ENCODE peak calls at places on chromosome 18, in seven cellular contexts. One of them, this sample, is unnamed.
A peak's percentile ranks its signal among the peaks of the same experiment; 100 is the strongest.

GRCh38 chr18:50724631-50725235 is 95.1 kb downstream of the MRO start:
- DNase-seq in ACHN: no peak
- DNase-seq in tibial artery: no peak
- DNase-seq in AG09309: no peak
- DNase-seq in colonic mucosa: no peak
- DNase-seq in NAMALWA: no peak
- DNase-seq in HEK293T: no peak
- DNase-seq in this sample: no peak

GRCh38 chr18:3014501-3015202 is 1.7 kb upstream of the LPIN2 start:
- DNase-seq in HEK293T: no peak
- DNase-seq in NAMALWA: no peak
- DNase-seq in ACHN: no peak
- DNase-seq in colonic mucosa: no peak
- DNase-seq in tibial artery: no peak
- DNase-seq in AG09309: no peak
- DNase-seq in this sample: no peak

GRCh38 chr18:49250819-49251388 is 209.5 kb downstream of the DYM start:
- DNase-seq in colonic mucosa: no peak
- DNase-seq in tibial artery: no peak
- DNase-seq in ACHN: peak; percentile 30
- DNase-seq in NAMALWA: peak; percentile 50
- DNase-seq in HEK293T: no peak
- DNase-seq in AG09309: no peak
- DNase-seq in this sample: no peak

GRCh38 chr18:51621103-51621969 is 423.9 kb upstream of the MEX3C start:
- DNase-seq in HEK293T: peak; percentile 30
- DNase-seq in ACHN: peak; percentile 37
- DNase-seq in NAMALWA: peak; percentile 82
- DNase-seq in colonic mucosa: peak; percentile 28
- DNase-seq in tibial artery: no peak
- DNase-seq in AG09309: no peak
- DNase-seq in this sample: no peak

GRCh38 chr18:35029103-35029502 is 12.1 kb upstream of the MAPRE2 start:
- DNase-seq in NAMALWA: no peak
- DNase-seq in AG09309: no peak
- DNase-seq in colonic mucosa: no peak
- DNase-seq in tibial artery: no peak
- DNase-seq in HEK293T: no peak
- DNase-seq in ACHN: no peak
- DNase-seq in this sample: no peak

GRCh38 chr18:32067375-32068167 is 24.1 kb upstream of the RNF138 start:
- DNase-seq in AG09309: no peak
- DNase-seq in colonic mucosa: no peak
- DNase-seq in NAMALWA: no peak
- DNase-seq in HEK293T: no peak
- DNase-seq in ACHN: no peak
- DNase-seq in tibial artery: no peak
- DNase-seq in this sample: no peak

GRCh38 chr18:31447530-31448191 is at the start of gene DSG3:
- DNase-seq in NAMALWA: no peak
- DNase-seq in AG09309: no peak
- DNase-seq in colonic mucosa: no peak
- DNase-seq in HEK293T: peak; percentile 22
- DNase-seq in ACHN: no peak
- DNase-seq in tibial artery: no peak
- DNase-seq in this sample: peak; percentile 72

GRCh38 chr18:2169656-2170055 is 401.6 kb downstream of the METTL4 start:
- DNase-seq in HEK293T: no peak
- DNase-seq in NAMALWA: no peak
- DNase-seq in ACHN: no peak
- DNase-seq in tibial artery: no peak
- DNase-seq in AG09309: no peak
- DNase-seq in colonic mucosa: no peak
- DNase-seq in this sample: no peak

GRCh38 chr18:48817021-48817461 is 133.7 kb downstream of the SMAD7 start:
- DNase-seq in colonic mucosa: no peak
- DNase-seq in HEK293T: no peak
- DNase-seq in tibial artery: peak; percentile 63
- DNase-seq in NAMALWA: no peak
- DNase-seq in AG09309: no peak
- DNase-seq in ACHN: no peak
- DNase-seq in this sample: peak; percentile 25

GRCh38 chr18:68441241-68441640 is 273.7 kb downstream of the TMX3 start:
- DNase-seq in AG09309: no peak
- DNase-seq in colonic mucosa: no peak
- DNase-seq in NAMALWA: no peak
- DNase-seq in tibial artery: no peak
- DNase-seq in HEK293T: no peak
- DNase-seq in ACHN: no peak
- DNase-seq in this sample: no peak

GRCh38 chr18:60485207-60485606 is 112.6 kb upstream of the MC4R start:
- DNase-seq in colonic mucosa: no peak
- DNase-seq in HEK293T: no peak
- DNase-seq in AG09309: no peak
- DNase-seq in NAMALWA: no peak
- DNase-seq in tibial artery: no peak
- DNase-seq in ACHN: no peak
- DNase-seq in this sample: no peak

GRCh38 chr18:77101410-77102245 is 31.0 kb downstream of the MBP start:
- DNase-seq in colonic mucosa: peak; percentile 69
- DNase-seq in tibial artery: peak; percentile 90
- DNase-seq in NAMALWA: no peak
- DNase-seq in ACHN: peak; percentile 94
- DNase-seq in HEK293T: no peak
- DNase-seq in AG09309: peak; percentile 91
- DNase-seq in this sample: peak; percentile 95

GRCh38 chr18:59460060-59460395 is 101.0 kb upstream of the LMAN1 start:
- DNase-seq in tibial artery: no peak
- DNase-seq in AG09309: no peak
- DNase-seq in NAMALWA: no peak
- DNase-seq in HEK293T: no peak
- DNase-seq in colonic mucosa: no peak
- DNase-seq in ACHN: no peak
- DNase-seq in this sample: no peak

GRCh38 chr18:78982186-78982585 is 2.6 kb downstream of the SALL3 start:
- DNase-seq in ACHN: no peak
- DNase-seq in tibial artery: no peak
- DNase-seq in NAMALWA: no peak
- DNase-seq in AG09309: no peak
- DNase-seq in HEK293T: no peak
- DNase-seq in colonic mucosa: no peak
- DNase-seq in this sample: no peak

GRCh38 chr18:55018602-55019001 is 59.3 kb upstream of the CCDC68 start:
- DNase-seq in HEK293T: no peak
- DNase-seq in tibial artery: no peak
- DNase-seq in colonic mucosa: no peak
- DNase-seq in ACHN: peak; percentile 85
- DNase-seq in AG09309: peak; percentile 48
- DNase-seq in NAMALWA: no peak
- DNase-seq in this sample: no peak

GRCh38 chr18:49764032-49764431 is 49.3 kb downstream of the ACAA2 start:
- DNase-seq in AG09309: no peak
- DNase-seq in ACHN: no peak
- DNase-seq in NAMALWA: no peak
- DNase-seq in colonic mucosa: no peak
- DNase-seq in HEK293T: no peak
- DNase-seq in tibial artery: peak; percentile 65
- DNase-seq in this sample: no peak

GRCh38 chr18:65752625-65753325 is 2.0 kb downstream of the CDH7 start:
- DNase-seq in AG09309: no peak
- DNase-seq in colonic mucosa: no peak
- DNase-seq in NAMALWA: no peak
- DNase-seq in HEK293T: no peak
- DNase-seq in ACHN: no peak
- DNase-seq in tibial artery: no peak
- DNase-seq in this sample: no peak

GRCh38 chr18:2139676-2140075 is 431.6 kb downstream of the METTL4 start:
- DNase-seq in colonic mucosa: no peak
- DNase-seq in ACHN: no peak
- DNase-seq in NAMALWA: no peak
- DNase-seq in HEK293T: no peak
- DNase-seq in tibial artery: no peak
- DNase-seq in AG09309: peak; percentile 0
- DNase-seq in this sample: no peak

GRCh38 chr18:13653746-13654455 is 72.5 kb downstream of the FAM210A start:
- DNase-seq in colonic mucosa: no peak
- DNase-seq in AG09309: no peak
- DNase-seq in NAMALWA: no peak
- DNase-seq in tibial artery: no peak
- DNase-seq in ACHN: no peak
- DNase-seq in HEK293T: no peak
- DNase-seq in this sample: no peak

GRCh38 chr18:51029378-51029693 is 677 bp upstream of the SMAD4 start:
- DNase-seq in colonic mucosa: no peak
- DNase-seq in AG09309: no peak
- DNase-seq in ACHN: no peak
- DNase-seq in HEK293T: no peak
- DNase-seq in tibial artery: no peak
- DNase-seq in NAMALWA: no peak
- DNase-seq in this sample: no peak

GRCh38 chr18:63869851-63870250 is 17.7 kb upstream of the SERPINB2 start:
- DNase-seq in colonic mucosa: no peak
- DNase-seq in ACHN: no peak
- DNase-seq in AG09309: no peak
- DNase-seq in tibial artery: no peak
- DNase-seq in NAMALWA: no peak
- DNase-seq in HEK293T: no peak
- DNase-seq in this sample: no peak

GRCh38 chr18:6734746-6735430 is 5.4 kb downstream of the ARHGAP28 start:
- DNase-seq in colonic mucosa: no peak
- DNase-seq in NAMALWA: no peak
- DNase-seq in ACHN: no peak
- DNase-seq in AG09309: no peak
- DNase-seq in HEK293T: no peak
- DNase-seq in tibial artery: no peak
- DNase-seq in this sample: no peak

GRCh38 chr18:23835506-23835905 is 146.3 kb downstream of the LAMA3 start:
- DNase-seq in HEK293T: no peak
- DNase-seq in AG09309: no peak
- DNase-seq in NAMALWA: no peak
- DNase-seq in ACHN: no peak
- DNase-seq in colonic mucosa: no peak
- DNase-seq in tibial artery: no peak
- DNase-seq in this sample: no peak

GRCh38 chr18:51098082-51098481 is 68.1 kb downstream of the SMAD4 start:
- DNase-seq in colonic mucosa: no peak
- DNase-seq in AG09309: no peak
- DNase-seq in tibial artery: no peak
- DNase-seq in NAMALWA: no peak
- DNase-seq in HEK293T: no peak
- DNase-seq in ACHN: no peak
- DNase-seq in this sample: no peak

GRCh38 chr18:52426462-52426861 is 86.5 kb downstream of the DCC start:
- DNase-seq in AG09309: no peak
- DNase-seq in tibial artery: no peak
- DNase-seq in NAMALWA: no peak
- DNase-seq in HEK293T: no peak
- DNase-seq in colonic mucosa: no peak
- DNase-seq in ACHN: no peak
- DNase-seq in this sample: no peak

GRCh38 chr18:7476386-7476785 is 90.7 kb upstream of the PTPRM start:
- DNase-seq in ACHN: no peak
- DNase-seq in HEK293T: no peak
- DNase-seq in colonic mucosa: no peak
- DNase-seq in NAMALWA: no peak
- DNase-seq in AG09309: no peak
- DNase-seq in tibial artery: no peak
- DNase-seq in this sample: no peak

GRCh38 chr18:8559612-8560011 is 49.6 kb upstream of the RAB12 start:
- DNase-seq in tibial artery: no peak
- DNase-seq in HEK293T: no peak
- DNase-seq in AG09309: no peak
- DNase-seq in NAMALWA: no peak
- DNase-seq in colonic mucosa: no peak
- DNase-seq in ACHN: no peak
- DNase-seq in this sample: no peak

GRCh38 chr18:9535430-9535972 is 60.2 kb downstream of the RALBP1 start:
- DNase-seq in ACHN: no peak
- DNase-seq in HEK293T: no peak
- DNase-seq in NAMALWA: no peak
- DNase-seq in tibial artery: peak; percentile 84
- DNase-seq in AG09309: peak; percentile 91
- DNase-seq in colonic mucosa: no peak
- DNase-seq in this sample: no peak

GRCh38 chr18:3088444-3088843 is 75.5 kb upstream of the LPIN2 start:
- DNase-seq in AG09309: no peak
- DNase-seq in colonic mucosa: no peak
- DNase-seq in tibial artery: no peak
- DNase-seq in ACHN: no peak
- DNase-seq in NAMALWA: no peak
- DNase-seq in HEK293T: no peak
- DNase-seq in this sample: no peak

GRCh38 chr18:46322411-46322891 is 218.3 kb downstream of the HAUS1 start:
- DNase-seq in tibial artery: no peak
- DNase-seq in AG09309: no peak
- DNase-seq in NAMALWA: no peak
- DNase-seq in ACHN: peak; percentile 39
- DNase-seq in colonic mucosa: no peak
- DNase-seq in HEK293T: no peak
- DNase-seq in this sample: peak; percentile 69

GRCh38 chr18:70135604-70136003 is 69.9 kb downstream of the RTTN start:
- DNase-seq in colonic mucosa: no peak
- DNase-seq in NAMALWA: no peak
- DNase-seq in HEK293T: no peak
- DNase-seq in tibial artery: no peak
- DNase-seq in ACHN: no peak
- DNase-seq in AG09309: no peak
- DNase-seq in this sample: no peak